ENCODE peak calls at places on chromosomes 1 and 21, in seven cellular contexts. K, M, V, L, B, U and C are unnamed samples.

GRCh38 chr1:153478692-153479618 is 18.5 kb upstream of the S100A7 start:
- DNase-seq in K (no peak), M (no peak), V (no peak), L (no peak), B (no peak), U (no peak), C (no peak)

GRCh38 chr1:116207126-116207735 is 96.0 kb downstream of the MAB21L3 start:
- DNase-seq in K (no peak), M (no peak), V (no peak), L (no peak), B (no peak), U (no peak), C (no peak)

GRCh38 chr1:31795801-31796621 is 19.8 kb downstream of the SPOCD1 start:
- DNase-seq in K (no peak), M (peak), V (no peak), L (no peak), B (no peak), U (no peak), C (peak)

GRCh38 chr1:19666139-19666465 is 1.4 kb downstream of the HTR6 start:
- DNase-seq in K (no peak), M (no peak), V (no peak), L (no peak), B (no peak), U (no peak), C (no peak)

GRCh38 chr1:226223786-226224244 is 351 bp downstream of the MIXL1 start:
- DNase-seq in K (no peak), M (peak), V (no peak), L (no peak), B (no peak), U (no peak), C (no peak)

GRCh38 chr21:9837946-9838801 is 683.2 kb upstream of the TPTE start:
- DNase-seq in K (no peak), M (no peak), V (peak), L (no peak), B (no peak), U (no peak), C (no peak)

GRCh38 chr1:214584805-214585766 is 17.9 kb upstream of the CENPF start:
- DNase-seq in K (no peak), M (peak), V (no peak), L (no peak), B (no peak), U (no peak), C (no peak)

GRCh38 chr1:191052888-191053287 is 575.2 kb upstream of the BRINP3 start:
- DNase-seq in K (no peak), M (no peak), V (no peak), L (no peak), B (no peak), U (no peak), C (no peak)

GRCh38 chr21:45826733-45827692 is 154.6 kb upstream of the COL6A1 start:
- DNase-seq in K (no peak), M (no peak), V (no peak), L (no peak), B (no peak), U (no peak), C (no peak)

GRCh38 chr1:95742591-95743089 is 508.6 kb downstream of the RWDD3 start:
- DNase-seq in K (no peak), M (peak), V (no peak), L (no peak), B (no peak), U (no peak), C (no peak)

GRCh38 chr1:85569122-85569521 is 11.4 kb upstream of the CCN1 start:
- DNase-seq in K (no peak), M (peak), V (no peak), L (no peak), B (no peak), U (no peak), C (no peak)

GRCh38 chr1:157353546-157353945 is 198.8 kb downstream of the FCRL5 start:
- DNase-seq in K (no peak), M (no peak), V (no peak), L (no peak), B (no peak), U (no peak), C (no peak)

GRCh38 chr1:225526878-225527277 is 99.0 kb upstream of the LBR start:
- DNase-seq in K (no peak), M (no peak), V (no peak), L (no peak), B (no peak), U (no peak), C (no peak)

GRCh38 chr1:73576084-73576483 is 621.9 kb downstream of the LRRIQ3 start:
- DNase-seq in K (no peak), M (no peak), V (no peak), L (no peak), B (no peak), U (no peak), C (no peak)

GRCh38 chr1:168974611-168975010 is 131.9 kb upstream of the ATP1B1 start:
- DNase-seq in K (no peak), M (no peak), V (no peak), L (no peak), B (no peak), U (no peak), C (no peak)

GRCh38 chr1:58786184-58786926 is 2.5 kb upstream of the JUN start:
- DNase-seq in K (no peak), M (peak), V (no peak), L (no peak), B (no peak), U (no peak), C (no peak)

GRCh38 chr1:200005160-200005559 is 22.4 kb upstream of the NR5A2 start:
- DNase-seq in K (no peak), M (no peak), V (no peak), L (no peak), B (no peak), U (no peak), C (no peak)

GRCh38 chr1:40315239-40315794 is 1.8 kb downstream of the COL9A2 start:
- DNase-seq in K (peak), M (peak), V (no peak), L (peak), B (peak), U (peak), C (peak)

GRCh38 chr1:6077919-6078318 is 32.2 kb downstream of the KCNAB2 start:
- DNase-seq in K (no peak), M (no peak), V (peak), L (no peak), B (no peak), U (no peak), C (no peak)

GRCh38 chr1:156898971-156899657 is 5.6 kb downstream of the PEAR1 start:
- DNase-seq in K (no peak), M (no peak), V (no peak), L (no peak), B (no peak), U (no peak), C (no peak)

GRCh38 chr1:12620142-12620865 is 2.3 kb upstream of the DHRS3 start:
- DNase-seq in K (no peak), M (peak), V (no peak), L (peak), B (no peak), U (no peak), C (no peak)

GRCh38 chr1:207791290-207791689 is 39.4 kb downstream of the CD46 start:
- DNase-seq in K (no peak), M (no peak), V (no peak), L (no peak), B (no peak), U (no peak), C (no peak)

GRCh38 chr1:206816390-206817287 is 44.3 kb upstream of the IL10 start:
- DNase-seq in K (no peak), M (no peak), V (no peak), L (no peak), B (no peak), U (no peak), C (no peak)

GRCh38 chr21:33383056-33383888 is 19.9 kb upstream of the IFNGR2 start:
- DNase-seq in K (no peak), M (peak), V (no peak), L (peak), B (peak), U (peak), C (no peak)

GRCh38 chr21:42352433-42353095 is 1.8 kb upstream of the TFF2 start:
- DNase-seq in K (no peak), M (no peak), V (no peak), L (no peak), B (no peak), U (no peak), C (no peak)

GRCh38 chr1:36881071-36881405 is 153.3 kb downstream of the GRIK3 start:
- DNase-seq in K (no peak), M (no peak), V (no peak), L (no peak), B (no peak), U (no peak), C (no peak)

GRCh38 chr1:94623560-94624148 is 82.1 kb upstream of the F3 start:
- DNase-seq in K (no peak), M (no peak), V (no peak), L (no peak), B (no peak), U (no peak), C (no peak)

GRCh38 chr1:161440312-161440894 is 64.9 kb upstream of the FCGR2A start:
- DNase-seq in K (no peak), M (peak), V (no peak), L (no peak), B (peak), U (peak), C (no peak)

GRCh38 chr1:203475012-203475981 is at the start of gene PRELP:
- DNase-seq in K (peak), M (peak), V (no peak), L (no peak), B (no peak), U (no peak), C (peak)

GRCh38 chr1:54402896-54403295 is 3.3 kb downstream of the SSBP3 start:
- DNase-seq in K (no peak), M (no peak), V (no peak), L (no peak), B (no peak), U (no peak), C (no peak)

GRCh38 chr1:71796044-71796443 is 486.3 kb downstream of the NEGR1 start:
- DNase-seq in K (no peak), M (no peak), V (no peak), L (no peak), B (no peak), U (no peak), C (no peak)